ENCODE peak calls at places on chromosomes 11 and 22, in five cellular contexts. A is fibroblast of lung, J is SK-N-SH, F is IMR-90, U is PC-3. D is an unnamed sample.
A peak's percentile ranks its signal among the peaks of the same experiment; 100 is the strongest.

GRCh38 chr11:46200537-46201281 is 76.8 kb upstream of the CREB3L1 start:
- DNase-seq in U (peak; percentile 61), F (peak; percentile 7), A (no peak), J (no peak), D (no peak)

GRCh38 chr22:24498826-24499225 is 3.7 kb downstream of the UPB1 start:
- DNase-seq in F (no peak), J (no peak), A (no peak), U (no peak), D (no peak)

GRCh38 chr11:33168605-33169240 is 7.4 kb upstream of the CSTF3 start:
- DNase-seq in F (peak; percentile 77), U (no peak), J (no peak), A (peak; percentile 23), D (no peak)

GRCh38 chr11:128336203-128336602 is 251.2 kb downstream of the ETS1 start:
- DNase-seq in A (peak; percentile 69), F (peak; percentile 82), J (no peak), U (peak; percentile 98), D (no peak)

GRCh38 chr11:73240190-73240781 is 22.2 kb downstream of the P2RY2 start:
- DNase-seq in U (no peak), F (peak; percentile 72), A (peak; percentile 38), J (no peak), D (no peak)

GRCh38 chr11:86743223-86744118 is 56.9 kb upstream of the PRSS23 start:
- DNase-seq in A (peak; percentile 97), J (no peak), U (peak; percentile 95), F (peak; percentile 99), D (peak; percentile 27)

GRCh38 chr11:15911377-15912044 is 444.8 kb downstream of the SOX6 start:
- DNase-seq in J (no peak), A (peak; percentile 60), F (peak; percentile 74), U (no peak), D (no peak)

GRCh38 chr22:42747701-42748513 is 27.2 kb upstream of the A4GALT start:
- DNase-seq in U (no peak), J (no peak), F (peak; percentile 76), A (peak; percentile 77), D (no peak)

GRCh38 chr11:134050541-134051383 is 18.1 kb upstream of the JAM3 start:
- DNase-seq in U (peak; percentile 72), J (peak; percentile 96), F (peak; percentile 49), A (peak; percentile 56), D (peak; percentile 87)

GRCh38 chr22:22678970-22679369 is 34.6 kb downstream of the GGTLC2 start:
- DNase-seq in J (no peak), A (no peak), U (no peak), F (no peak), D (no peak)

GRCh38 chr22:47600281-47600680 is 837.8 kb downstream of the TBC1D22A start:
- DNase-seq in F (no peak), J (no peak), U (no peak), A (no peak), D (no peak)

GRCh38 chr22:29636751-29637150 is 33.3 kb downstream of the NF2 start:
- DNase-seq in J (no peak), A (no peak), U (no peak), F (no peak), D (no peak)

GRCh38 chr11:29641201-29641600 is 375.6 kb downstream of the KCNA4 start:
- DNase-seq in F (no peak), J (no peak), A (no peak), U (no peak), D (no peak)

GRCh38 chr11:106344392-106344791 is 266.9 kb downstream of the AASDHPPT start:
- DNase-seq in F (peak; percentile 75), J (no peak), U (no peak), A (peak; percentile 85), D (no peak)

GRCh38 chr11:45899448-45900174 is 7.5 kb downstream of the FREY1 start:
- DNase-seq in J (peak; percentile 97), U (peak; percentile 64), A (peak; percentile 92), F (peak; percentile 90), D (peak; percentile 69)

GRCh38 chr22:20060700-20061480 is 19.2 kb upstream of the DGCR8 start:
- DNase-seq in F (no peak), U (no peak), A (no peak), J (no peak), D (no peak)

GRCh38 chr11:47724041-47724729 is 9.0 kb upstream of the AGBL2 start:
- DNase-seq in U (peak; percentile 32), F (peak; percentile 89), J (no peak), A (peak; percentile 95), D (peak; percentile 78)

GRCh38 chr22:41951898-41952474 is at the start of gene SMIM45:
- DNase-seq in F (no peak), U (no peak), A (no peak), J (peak; percentile 82), D (no peak)

GRCh38 chr11:19253149-19253540 is 12.4 kb upstream of the E2F8 start:
- DNase-seq in A (no peak), U (no peak), J (no peak), F (no peak), D (peak; percentile 34)

GRCh38 chr11:10067629-10068300 is 226.3 kb downstream of the SBF2 start:
- DNase-seq in U (no peak), J (peak; percentile 24), F (no peak), A (no peak), D (no peak)

GRCh38 chr11:86781546-86781945 is 18.8 kb upstream of the PRSS23 start:
- DNase-seq in A (no peak), J (no peak), F (no peak), U (no peak), D (no peak)

GRCh38 chr11:351411-351810 is 17.9 kb upstream of the B4GALNT4 start:
- DNase-seq in J (no peak), U (no peak), A (no peak), F (no peak), D (no peak)

GRCh38 chr22:44139773-44140172 is 41.0 kb upstream of the PARVG start:
- DNase-seq in U (no peak), F (no peak), J (no peak), A (no peak), D (no peak)

GRCh38 chr11:119531091-119531490 is 108.1 kb upstream of the THY1 start:
- DNase-seq in A (no peak), U (no peak), F (no peak), J (no peak), D (no peak)

GRCh38 chr22:42313804-42314581 is 43.5 kb upstream of the TCF20 start:
- DNase-seq in J (peak; percentile 77), U (peak; percentile 77), F (peak; percentile 54), A (peak; percentile 51), D (peak; percentile 90)

GRCh38 chr11:13329670-13330401 is 52.2 kb downstream of the BMAL1 start:
- DNase-seq in A (no peak), F (peak; percentile 41), J (peak; percentile 71), U (peak; percentile 65), D (no peak)

GRCh38 chr11:75400110-75400865 is 970 bp downstream of the RPS3 start:
- DNase-seq in J (no peak), U (peak; percentile 35), A (no peak), F (peak; percentile 14), D (no peak)

GRCh38 chr22:29706991-29707390 is 12.8 kb upstream of the CABP7 start:
- DNase-seq in U (no peak), A (no peak), F (no peak), J (no peak), D (no peak)

GRCh38 chr11:31865606-31866300 is 54.6 kb upstream of the PAX6 start:
- DNase-seq in A (no peak), U (no peak), J (no peak), F (no peak), D (no peak)

GRCh38 chr22:35958334-35958733 is 70.3 kb downstream of the RBFOX2 start:
- DNase-seq in J (no peak), U (no peak), F (no peak), A (no peak), D (no peak)

GRCh38 chr11:43954241-43954640 is 11.8 kb downstream of the C11orf96 start:
- DNase-seq in F (no peak), J (no peak), U (no peak), A (no peak), D (no peak)

GRCh38 chr11:121300313-121300971 is 7.9 kb downstream of the SC5D start:
- DNase-seq in A (peak; percentile 27), J (no peak), U (no peak), F (no peak), D (no peak)

GRCh38 chr11:114612686-114613085 is 17.1 kb upstream of the NXPE4 start:
- DNase-seq in J (no peak), F (no peak), U (no peak), A (no peak), D (peak; percentile 7)
- H3K9me3 ChIP-seq in J (no peaks in the 10 kb centered on the region), F (no peaks in the 10 kb centered on the region), U (peaks cover 9% of the 10 kb centered on the region), A (no peaks in the 10 kb centered on the region), D (no peaks in the 10 kb centered on the region)

DNA sequence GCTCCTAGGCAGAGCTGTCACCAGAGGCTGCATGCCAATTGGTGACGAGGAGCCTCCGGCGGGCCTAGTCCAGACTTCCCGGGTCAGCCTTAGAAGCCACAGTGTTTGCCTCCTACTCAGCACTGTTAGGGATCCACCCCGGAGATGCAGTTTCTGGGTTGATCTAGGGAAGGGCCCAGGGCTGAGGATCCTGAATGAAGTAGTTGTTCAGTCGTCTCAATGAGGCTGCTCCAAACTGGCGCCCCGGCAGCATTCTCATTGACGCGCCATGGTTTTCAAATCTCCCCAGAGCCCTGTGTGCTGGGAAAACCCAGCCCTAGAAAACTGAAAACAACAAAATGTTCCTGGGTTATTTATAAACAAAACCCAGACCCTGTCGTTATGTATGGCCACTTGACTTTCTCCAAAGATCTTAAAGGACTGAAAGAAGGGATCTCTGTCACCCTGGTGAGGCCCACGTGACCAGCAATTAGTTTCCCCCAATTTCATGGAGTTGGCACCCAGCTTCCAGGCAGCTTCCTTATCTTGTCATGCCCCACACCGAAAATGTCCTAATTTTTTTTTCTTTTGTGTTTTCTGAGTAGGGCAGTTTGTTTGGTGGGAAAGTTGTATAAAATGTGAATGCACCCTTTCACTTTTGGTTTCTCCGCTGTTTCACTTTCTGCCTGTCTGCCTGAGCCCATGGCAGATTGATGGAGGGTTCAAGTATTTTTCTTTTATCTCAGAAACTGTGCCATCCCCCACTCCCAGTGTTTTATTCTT is 2.0 kb upstream of the EHD1 start:
- DNase-seq in A (no peak), U (no peak), J (no peak), F (no peak), D (no peak)
- H3K9ac ChIP-seq in A (no peak overlapping the region), U (no peak overlapping the region), J (no peak overlapping the region), F (no peak overlapping the region), D (peak overlapping the region; percentile 19)

DNA sequence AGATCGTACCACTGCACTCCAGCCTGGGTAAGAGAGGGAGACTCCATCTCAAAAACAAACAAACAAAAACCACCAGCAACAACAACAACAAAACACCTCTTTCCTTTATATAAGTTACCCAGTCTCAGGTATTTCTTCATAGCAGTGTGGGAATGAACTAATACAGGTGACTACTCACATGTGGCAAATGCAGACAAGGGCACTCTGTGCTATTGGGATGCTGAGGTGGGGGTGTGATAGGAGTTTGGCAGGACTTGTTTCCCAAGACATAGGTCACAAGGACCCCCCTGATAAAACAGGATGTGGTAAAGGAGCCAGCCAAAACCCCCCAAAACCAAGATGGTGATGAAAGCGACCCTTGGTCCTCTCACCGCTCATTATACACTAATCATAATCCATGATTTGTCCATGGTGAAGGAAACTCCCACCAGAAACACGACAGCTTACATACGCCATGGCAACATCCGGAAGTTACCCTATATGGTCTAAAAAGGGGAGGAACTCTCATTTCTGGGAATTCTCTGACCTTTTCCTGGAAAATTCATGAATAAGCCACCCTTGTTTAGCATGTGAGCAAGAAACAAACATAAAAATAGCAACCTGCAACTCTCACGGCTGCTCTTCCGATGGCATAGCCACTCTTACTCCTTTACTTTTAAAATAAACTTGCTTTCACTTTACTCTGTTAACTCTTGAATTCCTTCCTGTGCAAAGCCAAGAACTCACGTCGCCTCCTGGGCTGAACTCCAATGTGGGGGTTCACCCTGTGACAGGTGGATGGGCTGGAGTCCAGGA is 18.8 kb upstream of the INCENP start:
- DNase-seq in A (peak; percentile 86), J (no peak), F (peak; percentile 61), U (no peak), D (no peak)
- H3K4me3 ChIP-seq in A (peak overlapping the region; percentile 15), J (no peak overlapping the region), F (peak overlapping the region; percentile 18), U (no peak overlapping the region), D (no peak overlapping the region)

GRCh38 chr22:49243335-49243734 is 584.3 kb downstream of the BRD1 start:
- DNase-seq in A (no peak), F (no peak), J (no peak), U (no peak), D (no peak)
- H3K9me3 ChIP-seq in A (no peaks in the 10 kb centered on the region), F (peaks cover 63% of the 10 kb centered on the region), J (no peaks in the 10 kb centered on the region), U (no peaks in the 10 kb centered on the region), D (no peaks in the 10 kb centered on the region)